ENCODE peak calls at places on chromosomes 4 and X, in five cellular contexts. F is OCI-LY7, C is posterior cingulate gyrus, N is neuronal stem cell, V is tibial nerve. L is an unnamed sample.
A peak's percentile ranks its signal among the peaks of the same experiment; 100 is the strongest.

GRCh38 chr4:140151700-140152014 is 2.3 kb downstream of the MAML3 start:
- DNase-seq in F (peak; percentile 82), C (peak; percentile 35), N (no peak), V (peak; percentile 51), L (peak; percentile 76)

GRCh38 chr4:144562019-144562740 is 83.8 kb upstream of the HHIP start:
- DNase-seq in F (no peak), C (no peak), N (no peak), V (no peak), L (peak; percentile 4)

GRCh38 chr4:94978904-94979303 is 221.1 kb downstream of the BMPR1B start:
- DNase-seq in F (no peak), C (no peak), N (no peak), V (no peak), L (no peak)

GRCh38 chr4:47933798-47934197 is 19.4 kb upstream of the NFXL1 start:
- DNase-seq in F (peak; percentile 64), C (no peak), N (no peak), V (no peak), L (no peak)

GRCh38 chr4:67204441-67204840 is 340.9 kb downstream of the CENPC start:
- DNase-seq in F (no peak), C (no peak), N (no peak), V (no peak), L (peak; percentile 8)

GRCh38 chr4:16029329-16029728 is 54.5 kb downstream of the PROM1 start:
- DNase-seq in F (no peak), C (no peak), N (no peak), V (no peak), L (peak; percentile 13)

GRCh38 chr4:86432552-86433134 is 72.8 kb upstream of the MAPK10 start:
- DNase-seq in F (no peak), C (no peak), N (no peak), V (no peak), L (no peak)

GRCh38 chr4:17072483-17072882 is 174.0 kb upstream of the LDB2 start:
- DNase-seq in F (no peak), C (no peak), N (no peak), V (no peak), L (no peak)

GRCh38 chr4:25233737-25234389 is at the start of gene PI4K2B:
- DNase-seq in F (peak; percentile 95), C (peak; percentile 66), N (peak; percentile 68), V (peak; percentile 72), L (peak; percentile 85)

GRCh38 chrX:136473663-136474062 is 14.1 kb upstream of the BRS3 start:
- DNase-seq in F (no peak), C (no peak), N (no peak), V (no peak), L (no peak)

GRCh38 chr4:1471443-1472147 is 65.4 kb upstream of the NKX1-1 start:
- DNase-seq in F (no peak), C (no peak), N (no peak), V (no peak), L (no peak)

GRCh38 chr4:7159923-7160322 is 32.4 kb upstream of the SORCS2 start:
- DNase-seq in F (no peak), C (no peak), N (no peak), V (peak; percentile 5), L (no peak)

GRCh38 chr4:175946472-175947116 is 119.0 kb upstream of the WDR17 start:
- DNase-seq in F (peak; percentile 19), C (no peak), N (no peak), V (no peak), L (no peak)

GRCh38 chr4:4325321-4325720 is 35.3 kb downstream of the ZBTB49 start:
- DNase-seq in F (no peak), C (no peak), N (no peak), V (no peak), L (no peak)

GRCh38 chrX:26192204-26192603 is at the start of gene MAGEB6:
- DNase-seq in F (no peak), C (no peak), N (no peak), V (no peak), L (no peak)

GRCh38 chr4:97656034-97656720 is 487.1 kb downstream of the STPG2 start:
- DNase-seq in F (no peak), C (no peak), N (no peak), V (no peak), L (no peak)

GRCh38 chr4:3041192-3042142 is 32.9 kb downstream of the HTT-AS start:
- DNase-seq in F (peak; percentile 21), C (no peak), N (no peak), V (peak; percentile 42), L (no peak)

GRCh38 chr4:99352602-99353580 is at the start of gene ADH1C:
- DNase-seq in F (no peak), C (no peak), N (no peak), V (no peak), L (no peak)

GRCh38 chr4:36432556-36432955 is 151.1 kb downstream of the DTHD1 start:
- DNase-seq in F (no peak), C (no peak), N (no peak), V (no peak), L (no peak)

GRCh38 chr4:38021751-38022150 is 61.6 kb downstream of the PTTG2 start:
- DNase-seq in F (no peak), C (no peak), N (no peak), V (no peak), L (no peak)

L was measured in nephron progenitor cell.